ENCODE peak calls at places on chromosomes 3 and 15, in seven cellular contexts. One of them, this sample, is unnamed.

GRCh38 chr15:31503758-31504461 is 177.3 kb downstream of the KLF13 start:
- DNase-seq in AG04450: no peak
- DNase-seq in brain microvascular endothelial cell: no peak
- DNase-seq in fibroblast of mammary gland: no peak
- DNase-seq in body of pancreas: no peak
- DNase-seq in nephron progenitor cell: no peak
- DNase-seq in HFFc6: no peak
- DNase-seq in this sample: no peak

GRCh38 chr3:195410546-195410945 is 32.3 kb downstream of the ACAP2 start:
- DNase-seq in brain microvascular endothelial cell: no peak
- DNase-seq in AG04450: no peak
- DNase-seq in nephron progenitor cell: no peak
- DNase-seq in fibroblast of mammary gland: no peak
- DNase-seq in body of pancreas: no peak
- DNase-seq in HFFc6: no peak
- DNase-seq in this sample: no peak

GRCh38 chr15:44999105-44999504 is 23.9 kb upstream of the SORD start:
- DNase-seq in brain microvascular endothelial cell: no peak
- DNase-seq in fibroblast of mammary gland: no peak
- DNase-seq in nephron progenitor cell: no peak
- DNase-seq in HFFc6: no peak
- DNase-seq in AG04450: no peak
- DNase-seq in body of pancreas: no peak
- DNase-seq in this sample: no peak

GRCh38 chr3:124014366-124014942 is 22.5 kb upstream of the ROPN1 start:
- DNase-seq in fibroblast of mammary gland: peak
- DNase-seq in body of pancreas: no peak
- DNase-seq in AG04450: no peak
- DNase-seq in nephron progenitor cell: no peak
- DNase-seq in brain microvascular endothelial cell: no peak
- DNase-seq in HFFc6: no peak
- DNase-seq in this sample: no peak

GRCh38 chr15:20344601-20345400 is 196.8 kb downstream of the GOLGA6L6 start:
- DNase-seq in brain microvascular endothelial cell: no peak
- DNase-seq in body of pancreas: no peak
- DNase-seq in fibroblast of mammary gland: no peak
- DNase-seq in nephron progenitor cell: no peak
- DNase-seq in HFFc6: no peak
- DNase-seq in AG04450: no peak
- DNase-seq in this sample: no peak

GRCh38 chr3:85912981-85913380 is 954.2 kb downstream of the CADM2 start:
- DNase-seq in brain microvascular endothelial cell: no peak
- DNase-seq in AG04450: no peak
- DNase-seq in nephron progenitor cell: no peak
- DNase-seq in body of pancreas: no peak
- DNase-seq in HFFc6: no peak
- DNase-seq in fibroblast of mammary gland: no peak
- DNase-seq in this sample: no peak

GRCh38 chr3:189944285-189945145 is 176.2 kb downstream of the P3H2 start:
- DNase-seq in body of pancreas: no peak
- DNase-seq in HFFc6: no peak
- DNase-seq in fibroblast of mammary gland: no peak
- DNase-seq in nephron progenitor cell: no peak
- DNase-seq in brain microvascular endothelial cell: no peak
- DNase-seq in AG04450: no peak
- DNase-seq in this sample: no peak

GRCh38 chr15:78325092-78325843 is 14.9 kb upstream of the CRABP1 start:
- DNase-seq in fibroblast of mammary gland: no peak
- DNase-seq in AG04450: no peak
- DNase-seq in nephron progenitor cell: no peak
- DNase-seq in body of pancreas: no peak
- DNase-seq in brain microvascular endothelial cell: no peak
- DNase-seq in HFFc6: peak
- DNase-seq in this sample: no peak

GRCh38 chr15:33114484-33114767 is 80.1 kb downstream of the FMN1 start:
- DNase-seq in AG04450: peak
- DNase-seq in body of pancreas: no peak
- DNase-seq in HFFc6: no peak
- DNase-seq in brain microvascular endothelial cell: peak
- DNase-seq in nephron progenitor cell: no peak
- DNase-seq in fibroblast of mammary gland: no peak
- DNase-seq in this sample: no peak

DNA sequence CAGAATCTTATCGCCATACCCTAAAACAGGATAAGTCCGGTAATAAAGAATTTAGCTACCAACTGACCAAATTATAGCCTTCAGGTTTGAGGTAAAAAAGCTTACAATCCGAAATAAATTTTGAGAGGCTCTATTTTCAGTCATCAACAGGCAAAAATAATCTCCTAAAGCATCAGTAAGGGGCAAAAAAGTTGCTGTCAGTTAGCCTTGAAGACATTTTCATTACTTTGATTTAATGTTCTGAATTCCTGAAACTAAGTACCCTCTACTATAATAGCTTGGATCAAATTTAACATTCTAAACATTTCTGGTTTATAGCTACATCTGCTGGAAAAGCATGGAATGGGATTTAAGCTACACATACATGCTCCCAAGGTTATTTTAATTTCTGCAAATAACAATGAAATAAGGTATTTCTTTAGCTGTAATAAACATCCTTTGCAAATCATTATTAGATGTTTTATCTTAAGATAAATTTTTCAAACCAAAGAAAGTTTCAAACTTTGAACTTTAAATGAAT is 245.5 kb downstream of the ULK4 start:
- DNase-seq in AG04450: peak
- DNase-seq in HFFc6: no peak
- DNase-seq in body of pancreas: no peak
- DNase-seq in nephron progenitor cell: no peak
- DNase-seq in brain microvascular endothelial cell: no peak
- DNase-seq in fibroblast of mammary gland: peak
- DNase-seq in this sample: no peak
- TF ChIP-seq CTCF in AG04450: peak
- TF ChIP-seq CTCF in HFFc6: peak
- TF ChIP-seq CTCF in body of pancreas: peak
- TF ChIP-seq CTCF in nephron progenitor cell: no peak
- TF ChIP-seq CTCF in brain microvascular endothelial cell: peak
- TF ChIP-seq CTCF in fibroblast of mammary gland: peak
- TF ChIP-seq CTCF in this sample: peak

DNA sequence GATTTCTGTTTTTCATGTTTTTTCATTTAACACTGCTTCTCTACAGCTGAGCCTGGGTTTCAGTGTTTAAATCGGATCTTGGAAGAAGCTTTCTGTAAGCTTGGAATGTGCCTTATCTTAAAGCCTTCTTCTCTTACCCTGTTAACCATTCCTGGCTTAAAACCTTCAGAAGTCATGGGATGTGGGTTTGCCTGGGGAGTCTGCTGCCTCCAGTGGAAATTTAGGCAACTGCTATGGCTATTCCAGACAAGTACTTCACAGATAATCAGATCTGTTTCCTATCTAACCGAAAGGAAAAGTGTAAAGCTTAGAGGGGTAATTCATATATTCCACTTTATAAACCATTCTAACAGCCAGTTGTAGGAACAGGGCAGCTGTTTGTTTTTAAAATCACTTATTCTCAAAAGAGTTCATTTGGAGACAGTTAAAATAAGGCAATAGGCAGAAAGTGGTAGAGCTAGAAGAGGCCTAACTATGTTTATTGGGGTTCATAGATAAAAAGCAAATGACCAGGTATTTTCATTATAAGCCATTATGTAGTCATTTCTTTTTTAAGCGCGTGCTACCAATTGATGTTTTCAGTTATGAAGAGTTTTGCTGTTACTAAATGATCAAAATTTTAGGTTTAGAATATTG is 219.9 kb downstream of the TCF12 start:
- DNase-seq in AG04450: no peak
- DNase-seq in nephron progenitor cell: peak
- DNase-seq in body of pancreas: peak
- DNase-seq in HFFc6: peak
- DNase-seq in fibroblast of mammary gland: peak
- DNase-seq in brain microvascular endothelial cell: peak
- DNase-seq in this sample: no peak
- TF ChIP-seq CTCF in AG04450: peak
- TF ChIP-seq CTCF in nephron progenitor cell: peak
- TF ChIP-seq CTCF in body of pancreas: peak
- TF ChIP-seq CTCF in HFFc6: peak
- TF ChIP-seq CTCF in fibroblast of mammary gland: peak
- TF ChIP-seq CTCF in brain microvascular endothelial cell: peak
- TF ChIP-seq CTCF in this sample: peak

GRCh38 chr15:89090791-89091666 is 2.8 kb downstream of the ABHD2 start:
- DNase-seq in HFFc6: peak
- DNase-seq in AG04450: no peak
- DNase-seq in nephron progenitor cell: no peak
- DNase-seq in fibroblast of mammary gland: peak
- DNase-seq in brain microvascular endothelial cell: peak
- DNase-seq in body of pancreas: peak
- DNase-seq in this sample: no peak
- TF ChIP-seq CTCF in HFFc6: peak
- TF ChIP-seq CTCF in AG04450: no peak
- TF ChIP-seq CTCF in nephron progenitor cell: no peak
- TF ChIP-seq CTCF in fibroblast of mammary gland: no peak
- TF ChIP-seq CTCF in brain microvascular endothelial cell: peak
- TF ChIP-seq CTCF in body of pancreas: no peak
- TF ChIP-seq CTCF in this sample: no peak

DNA sequence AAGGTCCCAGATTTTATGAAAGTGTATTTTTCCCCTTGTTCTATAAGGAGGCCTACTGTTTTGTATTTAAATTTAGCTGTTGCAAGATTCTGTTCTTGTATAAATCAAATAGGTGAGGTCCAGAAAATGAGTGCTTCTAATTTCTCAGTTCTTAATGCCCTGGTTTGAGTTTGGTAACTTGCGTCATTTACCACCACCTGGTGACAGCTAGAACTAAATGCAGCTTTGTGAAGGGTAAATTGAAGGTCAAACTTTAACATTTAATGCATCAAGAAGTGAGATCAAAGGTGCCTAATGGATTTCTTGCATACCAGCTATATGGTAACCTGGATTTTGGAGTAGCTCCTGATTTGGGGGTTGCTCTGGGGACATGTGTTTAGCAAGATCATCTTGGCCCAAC is 50.7 kb upstream of the POLR2M start:
- DNase-seq in HFFc6: no peak
- DNase-seq in AG04450: no peak
- DNase-seq in fibroblast of mammary gland: no peak
- DNase-seq in nephron progenitor cell: no peak
- DNase-seq in brain microvascular endothelial cell: no peak
- DNase-seq in body of pancreas: no peak
- DNase-seq in this sample: no peak
- TF ChIP-seq CTCF in HFFc6: peak
- TF ChIP-seq CTCF in AG04450: no peak
- TF ChIP-seq CTCF in fibroblast of mammary gland: no peak
- TF ChIP-seq CTCF in nephron progenitor cell: no peak
- TF ChIP-seq CTCF in brain microvascular endothelial cell: peak
- TF ChIP-seq CTCF in body of pancreas: peak
- TF ChIP-seq CTCF in this sample: peak

GRCh38 chr15:56794923-56795329 is 61.6 kb upstream of the ZNF280D start:
- DNase-seq in nephron progenitor cell: no peak
- DNase-seq in brain microvascular endothelial cell: no peak
- DNase-seq in HFFc6: no peak
- DNase-seq in fibroblast of mammary gland: peak
- DNase-seq in AG04450: no peak
- DNase-seq in body of pancreas: no peak
- DNase-seq in this sample: no peak

GRCh38 chr15:56798639-56799038 is 65.3 kb upstream of the ZNF280D start:
- DNase-seq in AG04450: no peak
- DNase-seq in brain microvascular endothelial cell: no peak
- DNase-seq in body of pancreas: no peak
- DNase-seq in nephron progenitor cell: no peak
- DNase-seq in HFFc6: no peak
- DNase-seq in fibroblast of mammary gland: peak
- DNase-seq in this sample: no peak

GRCh38 chr15:56794150-56794922 is 61.0 kb upstream of the ZNF280D start:
- DNase-seq in nephron progenitor cell: no peak
- DNase-seq in HFFc6: no peak
- DNase-seq in AG04450: no peak
- DNase-seq in brain microvascular endothelial cell: peak
- DNase-seq in fibroblast of mammary gland: peak
- DNase-seq in body of pancreas: no peak
- DNase-seq in this sample: no peak

GRCh38 chr15:56795400-56795983 is 62.2 kb upstream of the ZNF280D start:
- DNase-seq in body of pancreas: no peak
- DNase-seq in brain microvascular endothelial cell: no peak
- DNase-seq in AG04450: no peak
- DNase-seq in nephron progenitor cell: no peak
- DNase-seq in fibroblast of mammary gland: no peak
- DNase-seq in HFFc6: no peak
- DNase-seq in this sample: no peak

DNA sequence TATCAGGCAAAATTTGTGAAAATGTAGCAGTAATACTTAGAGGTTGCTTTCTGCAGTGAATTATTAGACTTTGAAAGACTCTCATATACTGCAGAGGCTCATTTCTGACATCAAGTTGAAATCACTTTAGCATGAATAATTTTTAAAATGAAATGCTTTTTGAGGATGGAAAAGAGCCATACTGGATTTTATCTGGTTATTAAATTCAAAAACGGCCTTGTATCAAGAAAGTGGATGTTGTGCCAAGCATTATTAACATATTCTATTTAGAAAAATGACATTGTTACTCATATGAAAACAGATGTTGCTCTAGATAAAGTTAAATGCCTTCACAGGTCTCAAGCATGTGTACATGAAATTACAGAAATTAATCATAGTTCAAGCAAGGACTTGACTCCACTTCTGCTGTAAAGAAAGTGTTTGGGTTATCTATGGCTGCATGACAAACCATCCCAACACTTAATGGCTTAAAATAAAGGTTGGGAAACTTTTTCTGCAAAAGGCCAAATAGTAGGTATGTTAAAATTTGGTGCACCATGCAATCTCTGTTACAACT is 64.5 kb upstream of the ZNF280D start:
- DNase-seq in AG04450: no peak
- DNase-seq in nephron progenitor cell: no peak
- DNase-seq in body of pancreas: no peak
- DNase-seq in brain microvascular endothelial cell: no peak
- DNase-seq in HFFc6: no peak
- DNase-seq in fibroblast of mammary gland: no peak
- DNase-seq in this sample: no peak
- TF ChIP-seq CTCF in AG04450: no peak
- TF ChIP-seq CTCF in nephron progenitor cell: no peak
- TF ChIP-seq CTCF in body of pancreas: no peak
- TF ChIP-seq CTCF in brain microvascular endothelial cell: no peak
- TF ChIP-seq CTCF in HFFc6: no peak
- TF ChIP-seq CTCF in fibroblast of mammary gland: no peak
- TF ChIP-seq CTCF in this sample: no peak

GRCh38 chr15:41510728-41511127 is 2.9 kb downstream of the LTK start:
- DNase-seq in nephron progenitor cell: no peak
- DNase-seq in fibroblast of mammary gland: no peak
- DNase-seq in HFFc6: no peak
- DNase-seq in body of pancreas: no peak
- DNase-seq in AG04450: no peak
- DNase-seq in brain microvascular endothelial cell: no peak
- DNase-seq in this sample: no peak

GRCh38 chr15:41512078-41512394 is 1.6 kb downstream of the LTK start:
- DNase-seq in nephron progenitor cell: no peak
- DNase-seq in AG04450: no peak
- DNase-seq in body of pancreas: no peak
- DNase-seq in brain microvascular endothelial cell: no peak
- DNase-seq in HFFc6: no peak
- DNase-seq in fibroblast of mammary gland: no peak
- DNase-seq in this sample: no peak

GRCh38 chr15:41512512-41513281 is 930 bp downstream of the LTK start:
- DNase-seq in nephron progenitor cell: peak
- DNase-seq in AG04450: no peak
- DNase-seq in fibroblast of mammary gland: no peak
- DNase-seq in body of pancreas: no peak
- DNase-seq in HFFc6: no peak
- DNase-seq in brain microvascular endothelial cell: no peak
- DNase-seq in this sample: no peak

GRCh38 chr15:41513282-41514227 is at the start of gene LTK:
- DNase-seq in body of pancreas: no peak
- DNase-seq in HFFc6: no peak
- DNase-seq in nephron progenitor cell: peak
- DNase-seq in brain microvascular endothelial cell: no peak
- DNase-seq in AG04450: no peak
- DNase-seq in fibroblast of mammary gland: no peak
- DNase-seq in this sample: peak

GRCh38 chr15:41511331-41512077 is 2.1 kb downstream of the LTK start:
- DNase-seq in body of pancreas: no peak
- DNase-seq in nephron progenitor cell: peak
- DNase-seq in HFFc6: no peak
- DNase-seq in fibroblast of mammary gland: no peak
- DNase-seq in brain microvascular endothelial cell: no peak
- DNase-seq in AG04450: no peak
- DNase-seq in this sample: no peak
- TF ChIP-seq CTCF in body of pancreas: no peak
- TF ChIP-seq CTCF in nephron progenitor cell: no peak
- TF ChIP-seq CTCF in HFFc6: no peak
- TF ChIP-seq CTCF in fibroblast of mammary gland: no peak
- TF ChIP-seq CTCF in brain microvascular endothelial cell: no peak
- TF ChIP-seq CTCF in AG04450: no peak
- TF ChIP-seq CTCF in this sample: no peak